ENCODE peak calls at places on chromosomes 1 and 21, in nine cellular contexts. Z is PC-3; F is breast epithelium; A is cardiac muscle cell; R is lower lobe of right lung; P is fibroblast of lung; C is upper lobe of right lung; I is spleen; B is CD8-positive, alpha-beta memory T cell. Q is an unnamed sample.

GRCh38 chr1:11570821-11571220 is 83.4 kb downstream of the FBXO2 start:
- DNase-seq in Z (no peak), F (no peak), A (no peak), R (no peak), P (no peak), C (no peak), I (peak; percentile 34), B (no peak), Q (no peak)

GRCh38 chr1:187261637-187262036 is 432.9 kb downstream of the PLA2G4A start:
- DNase-seq in Z (no peak), F (no peak), A (no peak), R (no peak), P (peak; percentile 6), C (no peak), I (no peak), B (no peak), Q (no peak)

GRCh38 chr1:20588634-20589225 is at the start of gene CDA:
- DNase-seq in Z (peak; percentile 89), F (no peak), A (no peak), R (peak; percentile 56), P (no peak), C (no peak), I (peak; percentile 82), B (no peak), Q (peak; percentile 92)

GRCh38 chr1:46643368-46643775 is 24.8 kb downstream of the ATPAF1 start:
- DNase-seq in Z (peak; percentile 98), F (no peak), A (no peak), R (no peak), P (peak; percentile 92), C (no peak), I (no peak), B (no peak), Q (peak; percentile 69)

GRCh38 chr21:31335957-31336738 is 7.9 kb downstream of the TIAM1 start:
- DNase-seq in Z (peak; percentile 96), F (no peak), A (no peak), R (no peak), P (peak; percentile 97), C (no peak), I (no peak), B (no peak), Q (peak; percentile 88)

GRCh38 chr1:38804062-38804886 is 55.3 kb downstream of the RRAGC start:
- DNase-seq in Z (no peak), F (no peak), A (peak; percentile 53), R (no peak), P (peak; percentile 11), C (no peak), I (no peak), B (no peak), Q (no peak)

GRCh38 chr1:42815938-42816599 is 853 bp upstream of the ERMAP start:
- DNase-seq in Z (peak; percentile 14), F (no peak), A (no peak), R (no peak), P (peak; percentile 7), C (no peak), I (no peak), B (no peak), Q (peak; percentile 20)

GRCh38 chr1:12711421-12712005 is 4.4 kb upstream of the AADACL3 start:
- DNase-seq in Z (no peak), F (no peak), A (no peak), R (no peak), P (no peak), C (no peak), I (no peak), B (no peak), Q (no peak)

GRCh38 chr1:2279210-2279639 is 51.1 kb downstream of the SKI start:
- DNase-seq in Z (no peak), F (no peak), A (peak; percentile 84), R (peak; percentile 76), P (peak; percentile 98), C (peak; percentile 81), I (peak; percentile 82), B (no peak), Q (no peak)

GRCh38 chr1:205920159-205920558 is 23.1 kb downstream of the SLC26A9 start:
- DNase-seq in Z (no peak), F (no peak), A (peak; percentile 88), R (peak; percentile 83), P (peak; percentile 70), C (peak; percentile 90), I (peak; percentile 43), B (no peak), Q (no peak)

GRCh38 chr1:237542525-237543418 is 347.9 kb downstream of the ZP4 start:
- DNase-seq in Z (no peak), F (no peak), A (peak; percentile 13), R (no peak), P (no peak), C (no peak), I (no peak), B (no peak), Q (no peak)

GRCh38 chr1:30933874-30934252 is 25.3 kb upstream of the SDC3 start:
- DNase-seq in Z (peak; percentile 64), F (no peak), A (peak; percentile 27), R (no peak), P (peak; percentile 76), C (no peak), I (no peak), B (no peak), Q (peak; percentile 70)

GRCh38 chr1:196891251-196891650 is 3.4 kb downstream of the CFHR4 start:
- DNase-seq in Z (no peak), F (no peak), A (no peak), R (no peak), P (no peak), C (no peak), I (no peak), B (no peak), Q (no peak)

DNA sequence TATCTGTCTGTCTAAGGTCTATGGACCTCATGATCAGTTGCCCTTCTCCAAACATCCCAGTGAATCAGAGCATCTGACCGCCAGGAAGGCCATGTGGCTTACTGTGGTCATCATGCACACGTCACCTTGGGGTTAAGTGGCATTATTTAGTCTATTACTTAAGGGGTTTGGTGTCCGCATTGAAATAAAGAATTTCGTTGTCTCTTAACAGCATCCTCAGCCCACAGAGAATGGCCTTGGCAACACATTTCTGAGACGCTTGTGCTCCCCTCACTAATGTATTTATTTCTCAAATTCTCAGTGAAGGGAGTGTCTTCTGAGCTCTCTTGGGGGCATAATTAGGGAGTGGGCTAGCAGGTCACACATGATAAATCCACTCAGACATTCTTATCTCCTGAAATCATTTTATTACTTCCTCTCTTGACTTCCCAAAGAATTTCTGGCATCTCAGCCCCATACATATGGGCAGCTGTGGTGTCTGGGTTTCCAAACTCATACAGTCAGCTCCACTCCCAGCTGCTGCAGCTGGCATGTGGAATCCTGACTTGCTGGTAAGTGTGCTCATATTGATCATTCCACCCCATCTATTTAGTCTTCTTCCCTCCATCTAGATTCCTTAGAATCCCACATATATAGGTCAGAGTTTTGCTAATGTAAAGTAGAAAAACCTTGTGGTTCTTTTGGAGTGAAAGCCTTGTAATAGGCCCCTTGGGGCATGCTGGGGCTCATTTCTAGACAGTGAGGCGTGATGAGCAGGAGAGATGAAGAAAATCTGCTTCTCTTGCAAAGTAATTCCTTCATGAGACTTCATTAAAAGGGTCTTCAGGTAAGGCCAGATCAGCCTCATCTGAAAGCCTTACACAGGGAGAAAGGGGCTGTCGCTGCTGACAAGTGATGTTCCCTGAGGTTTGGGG is 110.5 kb downstream of the HHAT start:
- DNase-seq in Z (peak; percentile 76), F (no peak), A (no peak), R (no peak), P (peak; percentile 100), C (no peak), I (no peak), B (no peak), Q (peak; percentile 72)
- H3K4me3 ChIP-seq in Z (no peak overlapping the region), F (no peak overlapping the region), A (no peak overlapping the region), R (no peak overlapping the region), P (no peak overlapping the region), C (no peak overlapping the region), I (no peak overlapping the region), B (no peak overlapping the region), Q (no peak overlapping the region)

DNA sequence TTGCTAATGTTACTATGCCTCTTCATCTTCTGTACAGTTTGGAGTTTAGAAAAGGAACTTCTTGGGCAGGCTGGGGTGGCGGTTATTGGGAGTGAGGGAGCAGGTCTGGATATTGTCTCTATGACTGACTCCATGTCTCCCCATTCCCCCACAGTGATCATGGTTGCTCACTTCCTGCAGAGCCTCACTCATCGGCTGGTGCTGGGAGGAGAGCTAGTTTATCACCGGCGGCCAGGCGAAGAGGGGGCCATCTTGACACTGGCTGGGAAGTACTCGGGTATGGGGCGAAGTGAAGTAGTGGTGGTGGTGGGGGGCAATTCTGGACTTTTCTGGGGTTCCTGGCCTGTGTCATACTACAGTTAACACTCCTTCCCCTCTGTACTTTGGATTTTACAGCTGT is 2.2 kb downstream of the TOMM40L start:
- DNase-seq in Z (no peak), F (no peak), A (no peak), R (no peak), P (no peak), C (no peak), I (no peak), B (no peak), Q (no peak)
- H3K4me1 ChIP-seq in Z (peaks cover 26% of the 10 kb centered on the region), F (no peaks in the 10 kb centered on the region), A (peaks cover 15% of the 10 kb centered on the region), R (peaks cover 26% of the 10 kb centered on the region), P (peaks cover 6% of the 10 kb centered on the region), C (peaks cover 21% of the 10 kb centered on the region), I (peaks cover 31% of the 10 kb centered on the region), B (peaks cover 26% of the 10 kb centered on the region), Q (peaks cover 14% of the 10 kb centered on the region)

DNA sequence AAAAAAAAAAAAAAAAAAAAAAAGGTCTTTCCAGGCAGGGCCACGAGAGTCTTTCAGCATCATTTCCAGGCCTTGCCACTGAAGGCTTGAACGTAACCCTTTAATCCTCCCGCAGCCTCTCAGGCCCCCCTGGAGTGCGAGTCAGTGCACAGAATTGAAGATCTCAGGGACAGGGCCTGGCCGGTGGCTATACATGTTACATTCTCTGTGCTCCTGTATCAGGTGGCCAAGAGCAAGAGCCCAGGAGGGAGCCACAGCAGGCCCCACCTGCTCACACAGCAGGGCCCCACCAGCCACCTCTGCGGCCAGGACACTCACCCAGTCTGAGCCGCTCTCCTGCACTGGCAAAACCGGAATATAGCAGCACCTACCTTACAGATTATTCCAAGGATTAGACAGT is 34.1 kb upstream of the SLC25A33 start:
- DNase-seq in Z (no peak), F (no peak), A (no peak), R (no peak), P (no peak), C (no peak), I (no peak), B (no peak), Q (no peak)
- H3K4me3 ChIP-seq in Z (no peak overlapping the region), F (no peak overlapping the region), A (no peak overlapping the region), R (no peak overlapping the region), P (no peak overlapping the region), C (no peak overlapping the region), I (no peak overlapping the region), B (no peak overlapping the region), Q (no peak overlapping the region)

GRCh38 chr21:37815893-37816292 is 100.4 kb downstream of the KCNJ6 start:
- DNase-seq in Z (no peak), F (no peak), A (no peak), R (no peak), P (no peak), C (no peak), I (peak; percentile 72), B (no peak), Q (no peak)
- H3K4me1 ChIP-seq in Z (no peaks in the 10 kb centered on the region), F (no peaks in the 10 kb centered on the region), A (no peaks in the 10 kb centered on the region), R (no peaks in the 10 kb centered on the region), P (peaks cover 8% of the 10 kb centered on the region), C (no peaks in the 10 kb centered on the region), I (peaks cover 4% of the 10 kb centered on the region), B (no peaks in the 10 kb centered on the region), Q (no peaks in the 10 kb centered on the region)